ENCODE peak calls at places on chromosomes 16 and 17, in six cellular contexts. B is NCI-H1417; W is epithelial cell of proximal tubule; A is GM12878; E is astrocyte of the hippocampus; X is activated CD4-positive, alpha-beta memory T cell treated with anti-CD3 and anti-CD28 coated beads, Interleukin-2, amount 10 ng/mL, durations not matched to agents 7 days and 5 days. R is an unnamed sample.

GRCh38 chr17:13721705-13722104 is 120.0 kb upstream of the HS3ST3A1 start:
- DNase-seq in B (no peak), W (no peak), A (no peak), E (no peak), X (no peak), R (no peak)

GRCh38 chr17:50272246-50272645 is 2.0 kb upstream of the TMEM92 start:
- DNase-seq in B (no peak), W (no peak), A (no peak), E (no peak), X (no peak), R (no peak)

GRCh38 chr16:89911375-89911774 is 7.3 kb upstream of the MC1R start:
- DNase-seq in B (no peak), W (no peak), A (no peak), E (no peak), X (no peak), R (no peak)

GRCh38 chr16:28181557-28181914 is 30.2 kb downstream of the XPO6 start:
- DNase-seq in B (no peak), W (peak; percentile 94), A (no peak), E (peak; percentile 95), X (no peak), R (peak; percentile 29)

GRCh38 chr17:55005520-55005919 is 37.0 kb downstream of the STXBP4 start:
- DNase-seq in B (peak; percentile 19), W (no peak), A (no peak), E (peak; percentile 17), X (no peak), R (no peak)

GRCh38 chr16:1027416-1027815 is 45.1 kb upstream of the SSTR5 start:
- DNase-seq in B (no peak), W (no peak), A (no peak), E (no peak), X (no peak), R (no peak)

GRCh38 chr17:45437461-45438283 is 5.0 kb upstream of the ARHGAP27 start:
- DNase-seq in B (no peak), W (no peak), A (no peak), E (no peak), X (no peak), R (no peak)

GRCh38 chr16:81624718-81625543 is 154.2 kb upstream of the PLCG2 start:
- DNase-seq in B (peak; percentile 52), W (no peak), A (no peak), E (peak; percentile 36), X (no peak), R (no peak)

GRCh38 chr16:3951861-3952332 is 71.4 kb upstream of the CREBBP start:
- DNase-seq in B (peak; percentile 22), W (no peak), A (no peak), E (peak; percentile 57), X (no peak), R (no peak)

GRCh38 chr16:8262299-8262698 is 328.0 kb downstream of the TMEM114 start:
- DNase-seq in B (no peak), W (no peak), A (no peak), E (no peak), X (no peak), R (no peak)

GRCh38 chr17:43599835-43600234 is 53.7 kb upstream of the ETV4 start:
- DNase-seq in B (no peak), W (peak; percentile 56), A (no peak), E (peak; percentile 49), X (no peak), R (no peak)

GRCh38 chr16:30458561-30459394 is 13.1 kb upstream of the SEPHS2 start:
- DNase-seq in B (no peak), W (no peak), A (peak; percentile 97), E (no peak), X (peak; percentile 95), R (no peak)

GRCh38 chr16:23508589-23509440 is 1.5 kb downstream of the GGA2 start:
- DNase-seq in B (peak; percentile 31), W (no peak), A (no peak), E (peak; percentile 52), X (no peak), R (peak; percentile 53)

GRCh38 chr17:76956846-76957540 is 88.8 kb downstream of the MGAT5B start:
- DNase-seq in B (no peak), W (no peak), A (no peak), E (no peak), X (no peak), R (no peak)

GRCh38 chr17:48023408-48024148 is 14.0 kb downstream of the COPZ2 start:
- DNase-seq in B (peak; percentile 90), W (no peak), A (no peak), E (peak; percentile 95), X (peak; percentile 60), R (peak; percentile 89)

GRCh38 chr16:5070431-5071186 is 1.0 kb upstream of the ALG1 start:
- DNase-seq in B (no peak), W (no peak), A (no peak), E (no peak), X (no peak), R (no peak)

GRCh38 chr17:9905902-9906301 is 831 bp upstream of the RCVRN start:
- DNase-seq in B (no peak), W (no peak), A (no peak), E (peak; percentile 35), X (peak; percentile 21), R (peak; percentile 57)

GRCh38 chr17:50328360-50328759 is 17.6 kb upstream of the XYLT2 start:
- DNase-seq in B (peak; percentile 56), W (no peak), A (no peak), E (no peak), X (no peak), R (no peak)

GRCh38 chr17:41544497-41544896 is 16.4 kb upstream of the KRT19 start:
- DNase-seq in B (peak; percentile 81), W (no peak), A (no peak), E (peak; percentile 38), X (no peak), R (no peak)

GRCh38 chr16:30615358-30616076 is 5.3 kb upstream of the ZNF689 start:
- DNase-seq in B (peak; percentile 73), W (no peak), A (no peak), E (peak; percentile 32), X (peak; percentile 85), R (no peak)

GRCh38 chr16:2151188-2152091 is 3.0 kb downstream of the RAB26 start:
- DNase-seq in B (no peak), W (no peak), A (no peak), E (peak; percentile 2), X (no peak), R (no peak)

GRCh38 chr16:18800674-18801196 is 614 bp downstream of the ARL6IP1 start:
- DNase-seq in B (peak; percentile 64), W (no peak), A (no peak), E (peak; percentile 46), X (no peak), R (no peak)

GRCh38 chr17:43810823-43811222 is 22.1 kb downstream of the MPP3 start:
- DNase-seq in B (no peak), W (no peak), A (no peak), E (no peak), X (no peak), R (no peak)

GRCh38 chr17:51045616-51046526 is 74.8 kb downstream of the SPAG9 start:
- DNase-seq in B (peak; percentile 58), W (no peak), A (no peak), E (peak; percentile 58), X (no peak), R (peak; percentile 17)

GRCh38 chr16:25012525-25012991 is 2.6 kb downstream of the ARHGAP17 start:
- DNase-seq in B (no peak), W (no peak), A (no peak), E (peak; percentile 26), X (no peak), R (no peak)

GRCh38 chr16:54129810-54130209 is 156.8 kb downstream of the IRX3 start:
- DNase-seq in B (no peak), W (no peak), A (no peak), E (no peak), X (no peak), R (no peak)

GRCh38 chr16:57704905-57705852 is 10.6 kb downstream of the DRC7 start:
- DNase-seq in B (no peak), W (no peak), A (no peak), E (no peak), X (no peak), R (no peak)

GRCh38 chr16:53766304-53767016 is 62.5 kb downstream of the FTO start:
- DNase-seq in B (no peak), W (no peak), A (no peak), E (no peak), X (no peak), R (no peak)

GRCh38 chr16:88862968-88863367 is 3.5 kb downstream of the PABPN1L start:
- DNase-seq in B (no peak), W (no peak), A (no peak), E (no peak), X (no peak), R (no peak)

GRCh38 chr16:57592591-57593003 is 35.8 kb upstream of the ADGRG1 start:
- DNase-seq in B (no peak), W (no peak), A (no peak), E (no peak), X (peak; percentile 91), R (no peak)

GRCh38 chr17:718075-718474 is 3.4 kb upstream of the VPS53 start:
- DNase-seq in B (peak; percentile 15), W (no peak), A (no peak), E (no peak), X (no peak), R (no peak)

GRCh38 chr16:65388592-65388991 is 266.7 kb upstream of the CDH11 start:
- DNase-seq in B (no peak), W (no peak), A (no peak), E (peak; percentile 9), X (no peak), R (no peak)

GRCh38 chr17:33949100-33949499 is 306.0 kb upstream of the CCL2 start:
- DNase-seq in B (no peak), W (no peak), A (no peak), E (no peak), X (no peak), R (no peak)

GRCh38 chr17:75267146-75267402 is 4.0 kb downstream of the MIF4GD start:
- DNase-seq in B (no peak), W (no peak), A (no peak), E (no peak), X (no peak), R (no peak)

GRCh38 chr17:59505610-59506276 is 59.7 kb upstream of the DHX40 start:
- DNase-seq in B (no peak), W (peak; percentile 41), A (no peak), E (peak; percentile 46), X (peak; percentile 0), R (no peak)

GRCh38 chr17:32971171-32971570 is 20.5 kb upstream of the SPACA3 start:
- DNase-seq in B (no peak), W (no peak), A (peak; percentile 56), E (no peak), X (peak; percentile 63), R (no peak)

GRCh38 chr16:84054916-84055315 is 12.3 kb upstream of the SLC38A8 start:
- DNase-seq in B (no peak), W (no peak), A (no peak), E (no peak), X (no peak), R (no peak)

GRCh38 chr17:77100009-77100408 is 40.8 kb upstream of the SEC14L1 start:
- DNase-seq in B (no peak), W (no peak), A (no peak), E (no peak), X (no peak), R (no peak)

GRCh38 chr16:2497116-2497630 is 16.6 kb upstream of the ATP6V0C start:
- DNase-seq in B (no peak), W (no peak), A (no peak), E (peak; percentile 46), X (no peak), R (no peak)

GRCh38 chr17:78476973-78477372 is 98.5 kb downstream of the PGS1 start:
- DNase-seq in B (peak; percentile 41), W (peak; percentile 7), A (no peak), E (no peak), X (no peak), R (no peak)